ENCODE peak calls at places on chromosomes 4 and X, in seven cellular contexts. E is H9, I is mesendoderm, Y is H1, J is mesenchymal stem cell, S is IMR-90, G is trophoblast cell. H is an unnamed sample.
A peak's percentile ranks its signal among the peaks of the same experiment; 100 is the strongest.

GRCh38 chrX:118603981-118604380 is 108.4 kb downstream of the DOCK11 start:
- DNase-seq in E (peak; percentile 50), I (peak; percentile 63), Y (peak; percentile 49), J (peak; percentile 68), S (peak; percentile 61), G (peak; percentile 11), H (peak; percentile 38)

GRCh38 chr4:18645356-18645755 is 623.8 kb upstream of the LCORL start:
- DNase-seq in E (no peak), I (peak; percentile 29), Y (no peak), J (no peak), S (no peak), G (peak; percentile 81), H (no peak)

GRCh38 chr4:173370130-173370476 is 651 bp upstream of the SAP30 start:
- DNase-seq in E (no peak), I (no peak), Y (peak; percentile 52), J (no peak), S (no peak), G (no peak), H (no peak)

GRCh38 chrX:121283921-121284320 is 236.5 kb downstream of the GLUD2 start:
- DNase-seq in E (no peak), I (no peak), Y (no peak), J (no peak), S (no peak), G (no peak), H (no peak)

GRCh38 chr4:24643774-24644520 is 59.6 kb upstream of the DHX15 start:
- DNase-seq in E (no peak), I (no peak), Y (no peak), J (no peak), S (no peak), G (no peak), H (no peak)

GRCh38 chr4:175833574-175834350 is 21.7 kb upstream of the GPM6A start:
- DNase-seq in E (no peak), I (no peak), Y (no peak), J (no peak), S (no peak), G (no peak), H (no peak)

GRCh38 chr4:77305766-77306165 is 148.8 kb downstream of the CCNG2 start:
- DNase-seq in E (no peak), I (no peak), Y (no peak), J (no peak), S (no peak), G (no peak), H (no peak)

GRCh38 chr4:142238589-142238988 is 602.2 kb downstream of the IL15 start:
- DNase-seq in E (no peak), I (no peak), Y (no peak), J (no peak), S (peak; percentile 67), G (no peak), H (no peak)

GRCh38 chr4:12729384-12729783 is 754.8 kb downstream of the RAB28 start:
- DNase-seq in E (no peak), I (peak; percentile 33), Y (no peak), J (peak; percentile 45), S (peak; percentile 15), G (no peak), H (no peak)

GRCh38 chr4:165524532-165525190 is 145.9 kb downstream of the CPE start:
- DNase-seq in E (no peak), I (no peak), Y (no peak), J (no peak), S (no peak), G (no peak), H (no peak)

GRCh38 chr4:20333141-20333690 is 81.5 kb downstream of the SLIT2 start:
- DNase-seq in E (no peak), I (no peak), Y (no peak), J (no peak), S (no peak), G (no peak), H (no peak)

GRCh38 chr4:9918475-9918874 is 102.8 kb downstream of the SLC2A9 start:
- DNase-seq in E (no peak), I (no peak), Y (no peak), J (no peak), S (no peak), G (no peak), H (no peak)

GRCh38 chrX:14694631-14695030 is 165.3 kb downstream of the GLRA2 start:
- DNase-seq in E (no peak), I (no peak), Y (no peak), J (no peak), S (peak; percentile 42), G (no peak), H (no peak)

GRCh38 chr4:144699565-144699964 is 53.6 kb downstream of the HHIP start:
- DNase-seq in E (no peak), I (no peak), Y (no peak), J (no peak), S (peak; percentile 38), G (no peak), H (no peak)

GRCh38 chrX:96455078-96455477 is 229.6 kb upstream of the DIAPH2 start:
- DNase-seq in E (no peak), I (no peak), Y (no peak), J (no peak), S (no peak), G (peak; percentile 3), H (no peak)

GRCh38 chr4:151099976-151100417 is 569 bp downstream of the RPS3A start:
- DNase-seq in E (no peak), I (no peak), Y (no peak), J (no peak), S (peak; percentile 25), G (peak; percentile 4), H (no peak)

GRCh38 chr4:182825003-182825402 is 92.2 kb downstream of the DCTD start:
- DNase-seq in E (no peak), I (no peak), Y (no peak), J (no peak), S (no peak), G (peak; percentile 28), H (no peak)

GRCh38 chr4:74037076-74037475 is 1.4 kb downstream of the CXCL3 start:
- DNase-seq in E (peak; percentile 28), I (peak; percentile 63), Y (no peak), J (no peak), S (no peak), G (no peak), H (no peak)

GRCh38 chrX:47817897-47818296 is 18.8 kb upstream of the ZNF81 start:
- DNase-seq in E (no peak), I (no peak), Y (no peak), J (no peak), S (no peak), G (no peak), H (no peak)

GRCh38 chrX:111151764-111152163 is 55.8 kb downstream of the PAK3 start:
- DNase-seq in E (no peak), I (no peak), Y (no peak), J (no peak), S (no peak), G (peak; percentile 47), H (no peak)

GRCh38 chrX:45849261-45849660 is 648.6 kb upstream of the DIPK2B start:
- DNase-seq in E (no peak), I (peak; percentile 45), Y (no peak), J (peak; percentile 74), S (peak; percentile 86), G (no peak), H (no peak)

GRCh38 chr4:38716271-38716670 is 52.3 kb downstream of the KLF3 start:
- DNase-seq in E (no peak), I (no peak), Y (no peak), J (no peak), S (no peak), G (no peak), H (no peak)

GRCh38 chr4:110152386-110152785 is 46.0 kb downstream of the ELOVL6 start:
- DNase-seq in E (no peak), I (no peak), Y (no peak), J (no peak), S (no peak), G (no peak), H (no peak)

GRCh38 chrX:127649011-127649410 is 403.2 kb downstream of the ACTRT1 start:
- DNase-seq in E (no peak), I (peak; percentile 0), Y (no peak), J (no peak), S (no peak), G (no peak), H (no peak)
- H3K18ac ChIP-seq in E (no peak overlapping the region), I (no peak overlapping the region), Y (no peak overlapping the region), J (no peak overlapping the region), S (no peak overlapping the region), G (no peak overlapping the region), H (no peak overlapping the region)

GRCh38 chrX:23953908-23954269 is 46.1 kb downstream of the CXorf58 start:
- DNase-seq in E (no peak), I (no peak), Y (no peak), J (no peak), S (no peak), G (no peak), H (no peak)
- H3K18ac ChIP-seq in E (no peak overlapping the region), I (no peak overlapping the region), Y (no peak overlapping the region), J (no peak overlapping the region), S (no peak overlapping the region), G (no peak overlapping the region), H (no peak overlapping the region)

GRCh38 chr4:83282049-83282535 is 2.5 kb downstream of the COQ2 start:
- DNase-seq in E (no peak), I (peak; percentile 61), Y (peak; percentile 52), J (peak; percentile 71), S (peak; percentile 62), G (peak; percentile 34), H (peak; percentile 14)

GRCh38 chr4:83284161-83285021 is at the start of gene COQ2:
- DNase-seq in E (peak; percentile 94), I (peak; percentile 96), Y (peak; percentile 98), J (peak; percentile 94), S (peak; percentile 92), G (peak; percentile 94), H (peak; percentile 89)

GRCh38 chr4:83276299-83277040 is 8.1 kb downstream of the COQ2 start:
- DNase-seq in E (no peak), I (no peak), Y (no peak), J (no peak), S (peak; percentile 32), G (no peak), H (no peak)

GRCh38 chr4:83285022-83285387 is 407 bp upstream of the COQ2 start:
- DNase-seq in E (no peak), I (peak; percentile 19), Y (no peak), J (peak; percentile 76), S (peak; percentile 29), G (peak; percentile 32), H (no peak)

GRCh38 chr4:83281326-83281725 is 3.3 kb downstream of the COQ2 start:
- DNase-seq in E (no peak), I (peak; percentile 28), Y (no peak), J (peak; percentile 25), S (no peak), G (no peak), H (no peak)
- H3K18ac ChIP-seq in E (no peak overlapping the region), I (no peak overlapping the region), Y (no peak overlapping the region), J (no peak overlapping the region), S (no peak overlapping the region), G (no peak overlapping the region), H (no peak overlapping the region)

GRCh38 chr4:158280856-158281255 is 70.6 kb downstream of the TMEM144 start:
- DNase-seq in E (no peak), I (no peak), Y (no peak), J (no peak), S (no peak), G (peak; percentile 39), H (no peak)

GRCh38 chr4:158282252-158282651 is 72.0 kb downstream of the TMEM144 start:
- DNase-seq in E (no peak), I (peak; percentile 45), Y (no peak), J (peak; percentile 18), S (peak; percentile 40), G (no peak), H (no peak)

DNA sequence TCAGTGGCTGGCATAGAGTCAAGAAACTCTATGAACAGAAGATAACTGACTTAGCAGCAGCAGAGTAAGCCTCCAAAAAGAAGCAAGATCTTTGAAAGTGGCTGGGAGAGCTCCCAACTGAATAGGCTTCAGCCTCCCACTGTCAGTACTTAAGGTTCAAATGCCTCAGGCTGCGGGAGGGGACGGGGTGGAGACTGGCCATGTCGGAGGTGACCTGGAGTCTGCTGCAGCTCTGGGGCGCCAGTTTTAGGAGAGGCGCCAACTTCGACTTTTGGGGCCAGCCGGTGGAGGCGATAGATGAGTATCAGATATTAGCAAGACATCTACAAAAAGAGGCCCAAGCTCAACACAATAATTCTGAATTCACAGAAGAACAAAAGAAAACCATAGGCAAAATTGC is 67.3 kb downstream of the TMEM144 start:
- DNase-seq in E (no peak), I (no peak), Y (no peak), J (no peak), S (no peak), G (no peak), H (no peak)
- H3K18ac ChIP-seq in E (no peak overlapping the region), I (no peak overlapping the region), Y (no peak overlapping the region), J (no peak overlapping the region), S (no peak overlapping the region), G (no peak overlapping the region), H (no peak overlapping the region)

H was measured in neuronal stem cell.